ENCODE peak calls at places on chromosomes 12 and 14, in nine cellular contexts. One of them, this sample, is unnamed.

GRCh38 chr12:29160230-29160629 is 11.2 kb downstream of the FAR2 start:
- DNase-seq in left ventricle myocardium inferior: no peak
- DNase-seq in amniotic stem cell: no peak
- DNase-seq in C1 segment of cervical spinal cord: no peak
- DNase-seq in heart right ventricle: no peak
- DNase-seq in NCI-H1105 treated with DMSO at 0.1 percent for 48 hours: no peak
- DNase-seq in frontal cortex: no peak
- DNase-seq in right lobe of liver: no peak
- DNase-seq in H7: no peak
- DNase-seq in this sample: no peak

GRCh38 chr14:90857866-90858265 is 41.6 kb upstream of the TTC7B start:
- DNase-seq in left ventricle myocardium inferior: no peak
- DNase-seq in amniotic stem cell: no peak
- DNase-seq in C1 segment of cervical spinal cord: no peak
- DNase-seq in heart right ventricle: no peak
- DNase-seq in NCI-H1105 treated with DMSO at 0.1 percent for 48 hours: no peak
- DNase-seq in frontal cortex: no peak
- DNase-seq in right lobe of liver: no peak
- DNase-seq in H7: no peak
- DNase-seq in this sample: no peak

GRCh38 chr14:61889914-61890351 is 127.7 kb downstream of the SNAPC1 start:
- DNase-seq in left ventricle myocardium inferior: no peak
- DNase-seq in amniotic stem cell: no peak
- DNase-seq in C1 segment of cervical spinal cord: no peak
- DNase-seq in heart right ventricle: no peak
- DNase-seq in NCI-H1105 treated with DMSO at 0.1 percent for 48 hours: no peak
- DNase-seq in frontal cortex: no peak
- DNase-seq in right lobe of liver: no peak
- DNase-seq in H7: no peak
- DNase-seq in this sample: no peak

GRCh38 chr14:83568141-83568540 is 1961.8 kb upstream of the FLRT2 start:
- DNase-seq in left ventricle myocardium inferior: no peak
- DNase-seq in amniotic stem cell: no peak
- DNase-seq in C1 segment of cervical spinal cord: no peak
- DNase-seq in heart right ventricle: no peak
- DNase-seq in NCI-H1105 treated with DMSO at 0.1 percent for 48 hours: no peak
- DNase-seq in frontal cortex: no peak
- DNase-seq in right lobe of liver: no peak
- DNase-seq in H7: no peak
- DNase-seq in this sample: no peak

GRCh38 chr14:92729632-92730358 is 18.6 kb downstream of the LGMN start:
- DNase-seq in left ventricle myocardium inferior: no peak
- DNase-seq in amniotic stem cell: no peak
- DNase-seq in C1 segment of cervical spinal cord: no peak
- DNase-seq in heart right ventricle: no peak
- DNase-seq in NCI-H1105 treated with DMSO at 0.1 percent for 48 hours: no peak
- DNase-seq in frontal cortex: no peak
- DNase-seq in right lobe of liver: no peak
- DNase-seq in H7: no peak
- DNase-seq in this sample: peak

GRCh38 chr12:94592080-94592479 is 58.3 kb downstream of the TMCC3 start:
- DNase-seq in left ventricle myocardium inferior: no peak
- DNase-seq in amniotic stem cell: no peak
- DNase-seq in C1 segment of cervical spinal cord: no peak
- DNase-seq in heart right ventricle: no peak
- DNase-seq in NCI-H1105 treated with DMSO at 0.1 percent for 48 hours: no peak
- DNase-seq in frontal cortex: no peak
- DNase-seq in right lobe of liver: no peak
- DNase-seq in H7: no peak
- DNase-seq in this sample: no peak

GRCh38 chr12:2277492-2278153 is 224.8 kb downstream of the CACNA1C start:
- DNase-seq in left ventricle myocardium inferior: no peak
- DNase-seq in amniotic stem cell: no peak
- DNase-seq in C1 segment of cervical spinal cord: no peak
- DNase-seq in heart right ventricle: no peak
- DNase-seq in NCI-H1105 treated with DMSO at 0.1 percent for 48 hours: no peak
- DNase-seq in frontal cortex: no peak
- DNase-seq in right lobe of liver: no peak
- DNase-seq in H7: no peak
- DNase-seq in this sample: no peak

GRCh38 chr12:100741084-100741711 is 53.4 kb upstream of the ANO4 start:
- DNase-seq in left ventricle myocardium inferior: no peak
- DNase-seq in amniotic stem cell: no peak
- DNase-seq in C1 segment of cervical spinal cord: no peak
- DNase-seq in heart right ventricle: no peak
- DNase-seq in NCI-H1105 treated with DMSO at 0.1 percent for 48 hours: peak
- DNase-seq in frontal cortex: no peak
- DNase-seq in right lobe of liver: no peak
- DNase-seq in H7: no peak
- DNase-seq in this sample: peak

GRCh38 chr12:51773145-51773869 is 75.2 kb downstream of the FIGNL2 start:
- DNase-seq in left ventricle myocardium inferior: no peak
- DNase-seq in amniotic stem cell: peak
- DNase-seq in C1 segment of cervical spinal cord: no peak
- DNase-seq in heart right ventricle: no peak
- DNase-seq in NCI-H1105 treated with DMSO at 0.1 percent for 48 hours: no peak
- DNase-seq in frontal cortex: no peak
- DNase-seq in right lobe of liver: no peak
- DNase-seq in H7: no peak
- DNase-seq in this sample: peak

GRCh38 chr12:3035171-3035570 is 42.0 kb upstream of the TSPAN9 start:
- DNase-seq in left ventricle myocardium inferior: no peak
- DNase-seq in amniotic stem cell: no peak
- DNase-seq in C1 segment of cervical spinal cord: no peak
- DNase-seq in heart right ventricle: no peak
- DNase-seq in NCI-H1105 treated with DMSO at 0.1 percent for 48 hours: no peak
- DNase-seq in frontal cortex: no peak
- DNase-seq in right lobe of liver: peak
- DNase-seq in H7: no peak
- DNase-seq in this sample: peak

GRCh38 chr12:101935769-101936741 is 58.7 kb downstream of the DRAM1 start:
- DNase-seq in left ventricle myocardium inferior: peak
- DNase-seq in amniotic stem cell: peak
- DNase-seq in C1 segment of cervical spinal cord: no peak
- DNase-seq in heart right ventricle: peak
- DNase-seq in NCI-H1105 treated with DMSO at 0.1 percent for 48 hours: no peak
- DNase-seq in frontal cortex: no peak
- DNase-seq in right lobe of liver: no peak
- DNase-seq in H7: no peak
- DNase-seq in this sample: peak

GRCh38 chr14:71142375-71143038 is 235.2 kb downstream of the PCNX1 start:
- DNase-seq in left ventricle myocardium inferior: no peak
- DNase-seq in amniotic stem cell: peak
- DNase-seq in C1 segment of cervical spinal cord: no peak
- DNase-seq in heart right ventricle: no peak
- DNase-seq in NCI-H1105 treated with DMSO at 0.1 percent for 48 hours: no peak
- DNase-seq in frontal cortex: no peak
- DNase-seq in right lobe of liver: no peak
- DNase-seq in H7: no peak
- DNase-seq in this sample: peak

GRCh38 chr12:110314308-110314707 is 33.3 kb downstream of the ATP2A2 start:
- DNase-seq in left ventricle myocardium inferior: no peak
- DNase-seq in amniotic stem cell: no peak
- DNase-seq in C1 segment of cervical spinal cord: no peak
- DNase-seq in heart right ventricle: no peak
- DNase-seq in NCI-H1105 treated with DMSO at 0.1 percent for 48 hours: no peak
- DNase-seq in frontal cortex: no peak
- DNase-seq in right lobe of liver: no peak
- DNase-seq in H7: no peak
- DNase-seq in this sample: peak

GRCh38 chr14:34461334-34462131 is 507 bp downstream of the SPTSSA start:
- DNase-seq in left ventricle myocardium inferior: peak
- DNase-seq in amniotic stem cell: no peak
- DNase-seq in C1 segment of cervical spinal cord: peak
- DNase-seq in heart right ventricle: peak
- DNase-seq in NCI-H1105 treated with DMSO at 0.1 percent for 48 hours: peak
- DNase-seq in frontal cortex: no peak
- DNase-seq in right lobe of liver: peak
- DNase-seq in H7: no peak
- DNase-seq in this sample: peak

GRCh38 chr12:19129121-19129485 is 430 bp upstream of the PLEKHA5 start:
- DNase-seq in left ventricle myocardium inferior: no peak
- DNase-seq in amniotic stem cell: no peak
- DNase-seq in C1 segment of cervical spinal cord: no peak
- DNase-seq in heart right ventricle: no peak
- DNase-seq in NCI-H1105 treated with DMSO at 0.1 percent for 48 hours: no peak
- DNase-seq in frontal cortex: no peak
- DNase-seq in right lobe of liver: no peak
- DNase-seq in H7: no peak
- DNase-seq in this sample: no peak

GRCh38 chr14:74955229-74955999 is at the start of gene PGF:
- DNase-seq in left ventricle myocardium inferior: peak
- DNase-seq in amniotic stem cell: no peak
- DNase-seq in C1 segment of cervical spinal cord: peak
- DNase-seq in heart right ventricle: peak
- DNase-seq in NCI-H1105 treated with DMSO at 0.1 percent for 48 hours: peak
- DNase-seq in frontal cortex: peak
- DNase-seq in right lobe of liver: peak
- DNase-seq in H7: peak
- DNase-seq in this sample: peak

GRCh38 chr12:117051380-117051779 is 47.8 kb downstream of the TESC start:
- DNase-seq in left ventricle myocardium inferior: no peak
- DNase-seq in amniotic stem cell: no peak
- DNase-seq in C1 segment of cervical spinal cord: no peak
- DNase-seq in heart right ventricle: no peak
- DNase-seq in NCI-H1105 treated with DMSO at 0.1 percent for 48 hours: no peak
- DNase-seq in frontal cortex: no peak
- DNase-seq in right lobe of liver: no peak
- DNase-seq in H7: no peak
- DNase-seq in this sample: no peak

GRCh38 chr12:51922762-51923505 is 15.6 kb downstream of the ACVRL1 start:
- DNase-seq in left ventricle myocardium inferior: no peak
- DNase-seq in amniotic stem cell: no peak
- DNase-seq in C1 segment of cervical spinal cord: peak
- DNase-seq in heart right ventricle: no peak
- DNase-seq in NCI-H1105 treated with DMSO at 0.1 percent for 48 hours: no peak
- DNase-seq in frontal cortex: no peak
- DNase-seq in right lobe of liver: peak
- DNase-seq in H7: no peak
- DNase-seq in this sample: peak

GRCh38 chr12:51678086-51678724 is 87.2 kb downstream of the SCN8A start:
- DNase-seq in left ventricle myocardium inferior: no peak
- DNase-seq in amniotic stem cell: no peak
- DNase-seq in C1 segment of cervical spinal cord: peak
- DNase-seq in heart right ventricle: no peak
- DNase-seq in NCI-H1105 treated with DMSO at 0.1 percent for 48 hours: peak
- DNase-seq in frontal cortex: no peak
- DNase-seq in right lobe of liver: no peak
- DNase-seq in H7: peak
- DNase-seq in this sample: peak

GRCh38 chr14:30283822-30284446 is 275.0 kb upstream of the G2E3 start:
- DNase-seq in left ventricle myocardium inferior: no peak
- DNase-seq in amniotic stem cell: no peak
- DNase-seq in C1 segment of cervical spinal cord: no peak
- DNase-seq in heart right ventricle: no peak
- DNase-seq in NCI-H1105 treated with DMSO at 0.1 percent for 48 hours: peak
- DNase-seq in frontal cortex: no peak
- DNase-seq in right lobe of liver: no peak
- DNase-seq in H7: peak
- DNase-seq in this sample: peak

GRCh38 chr12:46368684-46369083 is 3.9 kb downstream of the SLC38A2 start:
- DNase-seq in left ventricle myocardium inferior: no peak
- DNase-seq in amniotic stem cell: no peak
- DNase-seq in C1 segment of cervical spinal cord: no peak
- DNase-seq in heart right ventricle: no peak
- DNase-seq in NCI-H1105 treated with DMSO at 0.1 percent for 48 hours: no peak
- DNase-seq in frontal cortex: no peak
- DNase-seq in right lobe of liver: no peak
- DNase-seq in H7: no peak
- DNase-seq in this sample: no peak